ENCODE peak calls at places on chromosomes 16 and 17, in four cellular contexts. O, G, X and R are unnamed samples.

GRCh38 chr16:28923652-28924398 is 1.2 kb downstream of the RABEP2 start:
- DNase-seq in O (no peak), G (no peak), X (no peak), R (no peak)

GRCh38 chr16:78878570-78878969 is 722.0 kb downstream of the MAF start:
- DNase-seq in O (no peak), G (no peak), X (no peak), R (no peak)

GRCh38 chr17:64975318-64976087 is 56.2 kb upstream of the LRRC37A3 start:
- DNase-seq in O (peak; percentile 99), G (peak; percentile 95), X (peak; percentile 86), R (peak; percentile 98)

GRCh38 chr17:75367312-75367711 is 38.2 kb downstream of the GRB2 start:
- DNase-seq in O (no peak), G (no peak), X (no peak), R (no peak)

GRCh38 chr17:20203761-20204263 is 194.7 kb downstream of the SPECC1 start:
- DNase-seq in O (no peak), G (no peak), X (no peak), R (no peak)

GRCh38 chr17:44219126-44219635 is 294 bp downstream of the UBTF start:
- DNase-seq in O (peak; percentile 85), G (no peak), X (peak; percentile 75), R (peak; percentile 86)

GRCh38 chr17:58534331-58534730 is 19.9 kb upstream of the MTMR4 start:
- DNase-seq in O (no peak), G (no peak), X (no peak), R (no peak)

GRCh38 chr17:62179525-62180161 is 114.6 kb upstream of the MED13 start:
- DNase-seq in O (no peak), G (peak; percentile 88), X (no peak), R (no peak)

GRCh38 chr17:28738680-28739384 is 5.0 kb upstream of the TRAF4 start:
- DNase-seq in O (no peak), G (no peak), X (no peak), R (no peak)

GRCh38 chr17:63395075-63395815 is 50.9 kb downstream of the CYB561 start:
- DNase-seq in O (no peak), G (no peak), X (no peak), R (no peak)

GRCh38 chr16:49788936-49789335 is 67.0 kb downstream of the ZNF423 start:
- DNase-seq in O (no peak), G (no peak), X (no peak), R (no peak)

GRCh38 chr17:80416260-80416939 is 1.4 kb downstream of the ENDOV start:
- DNase-seq in O (peak; percentile 35), G (no peak), X (no peak), R (no peak)

GRCh38 chr16:20984019-20984418 is 83.4 kb downstream of the LYRM1 start:
- DNase-seq in O (no peak), G (no peak), X (no peak), R (no peak)

GRCh38 chr16:30119428-30119827 is 3.6 kb downstream of the MAPK3 start:
- DNase-seq in O (no peak), G (no peak), X (no peak), R (no peak)

GRCh38 chr17:57158795-57159194 is 73.7 kb downstream of the AKAP1 start:
- DNase-seq in O (no peak), G (no peak), X (no peak), R (no peak)

GRCh38 chr17:71809537-71809936 is 311.3 kb upstream of the SOX9 start:
- DNase-seq in O (no peak), G (no peak), X (no peak), R (no peak)
- TF ChIP-seq JUND in O (peak; percentile 44), G (no peak), X (no peak), R (no peak)

DNA sequence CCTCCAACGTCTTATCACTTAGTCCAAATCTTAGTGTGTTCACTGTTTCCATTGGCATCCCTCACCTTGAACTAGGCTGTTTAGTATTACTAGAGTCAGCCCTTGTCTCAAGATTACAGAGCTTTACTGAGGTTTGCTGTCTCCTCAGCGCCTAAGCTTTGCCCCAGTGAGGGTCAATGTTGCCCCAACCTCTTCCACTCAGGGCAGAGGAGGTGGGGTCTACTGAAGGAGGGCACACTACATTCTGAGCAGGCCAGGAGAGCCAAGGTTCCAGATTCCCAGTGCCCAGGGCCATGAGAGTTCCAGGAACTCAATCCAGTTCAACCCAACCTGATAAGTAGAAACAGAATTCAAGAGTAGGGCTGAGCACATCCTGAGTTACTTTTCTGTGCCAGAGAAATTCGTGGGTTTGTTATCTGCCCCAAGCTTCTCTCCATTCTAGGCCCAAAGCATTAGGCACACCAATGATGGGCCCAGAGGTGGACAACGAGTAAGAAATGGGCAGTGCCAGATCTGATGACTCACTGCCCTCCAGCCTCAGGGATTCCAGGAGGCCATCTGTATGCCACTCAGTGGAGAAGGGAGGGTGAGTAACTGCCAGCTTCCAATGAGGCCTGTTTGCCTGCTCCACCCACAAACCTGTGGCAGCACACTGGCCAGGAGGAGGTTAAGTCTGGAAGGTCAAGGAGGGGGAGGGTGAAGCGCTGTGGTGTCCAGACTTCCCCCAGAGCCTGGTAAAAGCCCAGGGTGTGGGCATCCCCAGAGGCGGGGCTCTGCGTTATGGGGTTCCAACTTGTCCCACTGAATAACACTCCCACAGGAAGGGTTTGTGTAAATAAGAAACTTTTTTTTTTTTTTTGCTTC is 8.2 kb downstream of the TUBG2 start:
- DNase-seq in O (peak; percentile 85), G (peak; percentile 87), X (no peak), R (peak; percentile 76)
- TF ChIP-seq JUND in O (peak; percentile 77), G (peak; percentile 88), X (no peak), R (peak; percentile 68)

GRCh38 chr17:18980682-18981384 is 23.7 kb downstream of the FAM83G start:
- DNase-seq in O (no peak), G (no peak), X (no peak), R (no peak)
- TF ChIP-seq JUND in O (no peak), G (no peak), X (no peak), R (no peak)

GRCh38 chr17:42275527-42276358 is 448 bp downstream of the STAT5B start:
- DNase-seq in O (peak; percentile 65), G (no peak), X (peak; percentile 63), R (no peak)

GRCh38 chr17:42277342-42277712 is 1.1 kb upstream of the STAT5B start:
- DNase-seq in O (no peak), G (no peak), X (no peak), R (no peak)

GRCh38 chr17:42276609-42277341 is 584 bp upstream of the STAT5B start:
- DNase-seq in O (peak; percentile 74), G (no peak), X (peak; percentile 82), R (no peak)

GRCh38 chr17:42274812-42275526 is 1.2 kb downstream of the STAT5B start:
- DNase-seq in O (peak; percentile 25), G (no peak), X (no peak), R (no peak)

GRCh38 chr17:42276359-42276608 is at the start of gene STAT5B:
- DNase-seq in O (peak; percentile 96), G (no peak), X (peak; percentile 78), R (peak; percentile 87)
- TF ChIP-seq JUND in O (no peak), G (no peak), X (no peak), R (no peak)